ENCODE peak calls at places on chromosomes 11 and 22, in six cellular contexts. One of them, this sample, is unnamed.

GRCh38 chr11:77266766-77267165 is 34.7 kb downstream of the GDPD4 start:
- DNase-seq in H1: no peak
- DNase-seq in GM12878: no peak
- DNase-seq in K562: no peak
- DNase-seq in HepG2: no peak
- DNase-seq in endothelial cell of umbilical vein: no peak
- DNase-seq in this sample: no peak

GRCh38 chr11:119584193-119585037 is 144.6 kb downstream of the NECTIN1 start:
- DNase-seq in HepG2: no peak
- DNase-seq in H1: peak
- DNase-seq in K562: peak
- DNase-seq in GM12878: no peak
- DNase-seq in endothelial cell of umbilical vein: peak
- DNase-seq in this sample: no peak

GRCh38 chr11:93145381-93145780 is 52.4 kb downstream of the SLC36A4 start:
- DNase-seq in HepG2: no peak
- DNase-seq in GM12878: no peak
- DNase-seq in K562: no peak
- DNase-seq in endothelial cell of umbilical vein: no peak
- DNase-seq in H1: no peak
- DNase-seq in this sample: no peak

GRCh38 chr22:32788884-32789624 is 12.5 kb upstream of the TIMP3 start:
- DNase-seq in K562: no peak
- DNase-seq in endothelial cell of umbilical vein: no peak
- DNase-seq in GM12878: no peak
- DNase-seq in HepG2: peak
- DNase-seq in H1: no peak
- DNase-seq in this sample: no peak

GRCh38 chr11:33652001-33652400 is 48.6 kb downstream of the C11orf91 start:
- DNase-seq in H1: no peak
- DNase-seq in endothelial cell of umbilical vein: no peak
- DNase-seq in GM12878: no peak
- DNase-seq in K562: no peak
- DNase-seq in HepG2: no peak
- DNase-seq in this sample: no peak

GRCh38 chr11:9681583-9682372 is 17.9 kb downstream of the SWAP70 start:
- DNase-seq in GM12878: no peak
- DNase-seq in HepG2: peak
- DNase-seq in K562: no peak
- DNase-seq in H1: no peak
- DNase-seq in endothelial cell of umbilical vein: no peak
- DNase-seq in this sample: no peak

GRCh38 chr11:116791813-116792143 is at the start of gene APOA5:
- DNase-seq in K562: no peak
- DNase-seq in HepG2: no peak
- DNase-seq in endothelial cell of umbilical vein: no peak
- DNase-seq in H1: no peak
- DNase-seq in GM12878: no peak
- DNase-seq in this sample: no peak

GRCh38 chr22:29311468-29312217 is 3.9 kb downstream of the RASL10A start:
- DNase-seq in HepG2: no peak
- DNase-seq in endothelial cell of umbilical vein: no peak
- DNase-seq in GM12878: no peak
- DNase-seq in K562: no peak
- DNase-seq in H1: peak
- DNase-seq in this sample: no peak

GRCh38 chr22:19497245-19497644 is 17.5 kb downstream of the CDC45 start:
- DNase-seq in endothelial cell of umbilical vein: peak
- DNase-seq in GM12878: no peak
- DNase-seq in H1: no peak
- DNase-seq in K562: peak
- DNase-seq in HepG2: no peak
- DNase-seq in this sample: no peak

GRCh38 chr11:75107187-75107586 is 10.5 kb upstream of the OR2AT4 start:
- DNase-seq in GM12878: no peak
- DNase-seq in endothelial cell of umbilical vein: no peak
- DNase-seq in HepG2: no peak
- DNase-seq in H1: no peak
- DNase-seq in K562: no peak
- DNase-seq in this sample: no peak

GRCh38 chr11:35593143-35593542 is 25.1 kb upstream of the FJX1 start:
- DNase-seq in HepG2: no peak
- DNase-seq in GM12878: no peak
- DNase-seq in endothelial cell of umbilical vein: no peak
- DNase-seq in K562: no peak
- DNase-seq in H1: no peak
- DNase-seq in this sample: no peak

GRCh38 chr11:48099916-48100446 is 116.6 kb upstream of the OR4B1 start:
- DNase-seq in K562: no peak
- DNase-seq in HepG2: no peak
- DNase-seq in H1: peak
- DNase-seq in GM12878: no peak
- DNase-seq in endothelial cell of umbilical vein: no peak
- DNase-seq in this sample: no peak

GRCh38 chr22:17562906-17563870 is at the start of gene SLC25A18:
- DNase-seq in H1: peak
- DNase-seq in HepG2: peak
- DNase-seq in K562: peak
- DNase-seq in GM12878: no peak
- DNase-seq in endothelial cell of umbilical vein: no peak
- DNase-seq in this sample: no peak

GRCh38 chr11:109554951-109555350 is 133.0 kb downstream of the C11orf87 start:
- DNase-seq in endothelial cell of umbilical vein: no peak
- DNase-seq in K562: no peak
- DNase-seq in HepG2: no peak
- DNase-seq in H1: no peak
- DNase-seq in GM12878: no peak
- DNase-seq in this sample: no peak

GRCh38 chr11:23124249-23124648 is 264.0 kb upstream of the CCDC179 start:
- DNase-seq in GM12878: no peak
- DNase-seq in endothelial cell of umbilical vein: no peak
- DNase-seq in K562: no peak
- DNase-seq in HepG2: no peak
- DNase-seq in H1: no peak
- DNase-seq in this sample: no peak

GRCh38 chr11:77580712-77581337 is 8.9 kb upstream of the AQP11 start:
- DNase-seq in endothelial cell of umbilical vein: no peak
- DNase-seq in HepG2: no peak
- DNase-seq in K562: no peak
- DNase-seq in GM12878: no peak
- DNase-seq in H1: no peak
- DNase-seq in this sample: no peak

GRCh38 chr11:16226245-16226644 is 130.1 kb downstream of the SOX6 start:
- DNase-seq in GM12878: no peak
- DNase-seq in HepG2: peak
- DNase-seq in H1: no peak
- DNase-seq in K562: no peak
- DNase-seq in endothelial cell of umbilical vein: peak
- DNase-seq in this sample: no peak

GRCh38 chr11:73237471-73238290 is 19.6 kb downstream of the P2RY2 start:
- DNase-seq in GM12878: no peak
- DNase-seq in endothelial cell of umbilical vein: peak
- DNase-seq in H1: no peak
- DNase-seq in HepG2: peak
- DNase-seq in K562: no peak
- DNase-seq in this sample: no peak

GRCh38 chr11:76629133-76629852 is 41.3 kb downstream of the LRRC32 start:
- DNase-seq in endothelial cell of umbilical vein: peak
- DNase-seq in GM12878: peak
- DNase-seq in HepG2: no peak
- DNase-seq in H1: no peak
- DNase-seq in K562: no peak
- DNase-seq in this sample: no peak

GRCh38 chr11:10807629-10808552 is 835 bp downstream of the EIF4G2 start:
- DNase-seq in H1: peak
- DNase-seq in GM12878: no peak
- DNase-seq in endothelial cell of umbilical vein: peak
- DNase-seq in K562: peak
- DNase-seq in HepG2: peak
- DNase-seq in this sample: no peak

GRCh38 chr11:68825603-68826002 is 16.1 kb downstream of the CPT1A start:
- DNase-seq in GM12878: no peak
- DNase-seq in H1: peak
- DNase-seq in endothelial cell of umbilical vein: peak
- DNase-seq in HepG2: peak
- DNase-seq in K562: no peak
- DNase-seq in this sample: peak

GRCh38 chr22:38843716-38844660 is at the start of gene NPTXR:
- DNase-seq in H1: peak
- DNase-seq in K562: peak
- DNase-seq in endothelial cell of umbilical vein: peak
- DNase-seq in HepG2: peak
- DNase-seq in GM12878: no peak
- DNase-seq in this sample: no peak

GRCh38 chr11:71183878-71184277 is 68.5 kb downstream of the SHANK2 start:
- DNase-seq in GM12878: no peak
- DNase-seq in HepG2: no peak
- DNase-seq in K562: no peak
- DNase-seq in H1: no peak
- DNase-seq in endothelial cell of umbilical vein: no peak
- DNase-seq in this sample: no peak

GRCh38 chr22:24141586-24141985 is 39.7 kb upstream of the SUSD2 start:
- DNase-seq in HepG2: no peak
- DNase-seq in K562: no peak
- DNase-seq in H1: no peak
- DNase-seq in endothelial cell of umbilical vein: no peak
- DNase-seq in GM12878: no peak
- DNase-seq in this sample: no peak

GRCh38 chr22:30263883-30264282 is 2.8 kb downstream of the OSM start:
- DNase-seq in H1: no peak
- DNase-seq in endothelial cell of umbilical vein: no peak
- DNase-seq in HepG2: no peak
- DNase-seq in GM12878: no peak
- DNase-seq in K562: no peak
- DNase-seq in this sample: no peak

GRCh38 chr22:24200616-24201212 is 19.4 kb downstream of the SUSD2 start:
- DNase-seq in HepG2: peak
- DNase-seq in GM12878: no peak
- DNase-seq in K562: no peak
- DNase-seq in H1: no peak
- DNase-seq in endothelial cell of umbilical vein: peak
- DNase-seq in this sample: peak

GRCh38 chr22:49326558-49326957 is 501.1 kb downstream of the BRD1 start:
- DNase-seq in HepG2: no peak
- DNase-seq in endothelial cell of umbilical vein: no peak
- DNase-seq in H1: no peak
- DNase-seq in K562: no peak
- DNase-seq in GM12878: no peak
- DNase-seq in this sample: no peak

GRCh38 chr22:29521526-29521925 is 32.0 kb downstream of the THOC5 start:
- DNase-seq in GM12878: no peak
- DNase-seq in endothelial cell of umbilical vein: no peak
- DNase-seq in H1: no peak
- DNase-seq in K562: no peak
- DNase-seq in HepG2: no peak
- DNase-seq in this sample: no peak

GRCh38 chr22:10741210-10741609 is 4786.8 kb upstream of the OR11H1 start:
- DNase-seq in H1: no peak
- DNase-seq in GM12878: no peak
- DNase-seq in K562: no peak
- DNase-seq in endothelial cell of umbilical vein: no peak
- DNase-seq in HepG2: no peak
- DNase-seq in this sample: no peak

GRCh38 chr22:47534150-47535133 is 772.0 kb downstream of the TBC1D22A start:
- DNase-seq in HepG2: no peak
- DNase-seq in endothelial cell of umbilical vein: no peak
- DNase-seq in GM12878: no peak
- DNase-seq in K562: no peak
- DNase-seq in H1: no peak
- DNase-seq in this sample: no peak

GRCh38 chr11:62401356-62401755 is 17.5 kb upstream of the SCGB1A1 start:
- DNase-seq in K562: no peak
- DNase-seq in endothelial cell of umbilical vein: no peak
- DNase-seq in HepG2: no peak
- DNase-seq in GM12878: no peak
- DNase-seq in H1: no peak
- DNase-seq in this sample: no peak

GRCh38 chr11:125166903-125167291 is 2.3 kb downstream of the PKNOX2 start:
- DNase-seq in K562: no peak
- DNase-seq in GM12878: no peak
- DNase-seq in H1: no peak
- DNase-seq in HepG2: no peak
- DNase-seq in endothelial cell of umbilical vein: no peak
- DNase-seq in this sample: no peak

GRCh38 chr11:125166347-125166841 is 1.8 kb downstream of the PKNOX2 start:
- DNase-seq in H1: peak
- DNase-seq in endothelial cell of umbilical vein: no peak
- DNase-seq in HepG2: no peak
- DNase-seq in K562: no peak
- DNase-seq in GM12878: no peak
- DNase-seq in this sample: no peak

GRCh38 chr11:125168875-125169537 is 4.5 kb downstream of the PKNOX2 start:
- DNase-seq in GM12878: no peak
- DNase-seq in K562: no peak
- DNase-seq in HepG2: no peak
- DNase-seq in endothelial cell of umbilical vein: no peak
- DNase-seq in H1: no peak
- DNase-seq in this sample: no peak

GRCh38 chr11:125167954-125168821 is 3.6 kb downstream of the PKNOX2 start:
- DNase-seq in HepG2: no peak
- DNase-seq in H1: no peak
- DNase-seq in endothelial cell of umbilical vein: no peak
- DNase-seq in K562: no peak
- DNase-seq in GM12878: no peak
- DNase-seq in this sample: no peak

GRCh38 chr11:125167292-125167953 is 2.9 kb downstream of the PKNOX2 start:
- DNase-seq in K562: no peak
- DNase-seq in H1: peak
- DNase-seq in HepG2: no peak
- DNase-seq in endothelial cell of umbilical vein: no peak
- DNase-seq in GM12878: no peak
- DNase-seq in this sample: no peak
- TF ChIP-seq POLR2A in K562: no peak
- TF ChIP-seq POLR2A in H1: no peak
- TF ChIP-seq POLR2A in HepG2: no peak
- TF ChIP-seq POLR2A in endothelial cell of umbilical vein: no peak
- TF ChIP-seq POLR2A in GM12878: no peak
- TF ChIP-seq POLR2A in this sample: no peak

GRCh38 chr11:65524747-65525658 is at the start of gene SCYL1:
- DNase-seq in K562: peak
- DNase-seq in GM12878: no peak
- DNase-seq in HepG2: no peak
- DNase-seq in H1: peak
- DNase-seq in endothelial cell of umbilical vein: peak
- DNase-seq in this sample: no peak
- TF ChIP-seq EZH2 in K562: no peak
- TF ChIP-seq EZH2 in GM12878: no peak
- TF ChIP-seq EZH2 in HepG2: no peak
- TF ChIP-seq EZH2 in H1: no peak
- TF ChIP-seq EZH2 in endothelial cell of umbilical vein: no peak
- TF ChIP-seq EZH2 in this sample: no peak

GRCh38 chr22:39900306-39901227 is at the start of gene GRAP2:
- DNase-seq in HepG2: no peak
- DNase-seq in H1: no peak
- DNase-seq in GM12878: peak
- DNase-seq in endothelial cell of umbilical vein: no peak
- DNase-seq in K562: no peak
- DNase-seq in this sample: no peak
- TF ChIP-seq POLR2A in HepG2: no peak
- TF ChIP-seq POLR2A in H1: no peak
- TF ChIP-seq POLR2A in GM12878: peak
- TF ChIP-seq POLR2A in endothelial cell of umbilical vein: no peak
- TF ChIP-seq POLR2A in K562: peak
- TF ChIP-seq POLR2A in this sample: no peak

GRCh38 chr11:111299111-111300026 is 1.0 kb downstream of the POU2AF3 start:
- DNase-seq in H1: peak
- DNase-seq in K562: no peak
- DNase-seq in endothelial cell of umbilical vein: peak
- DNase-seq in HepG2: peak
- DNase-seq in GM12878: no peak
- DNase-seq in this sample: no peak
- TF ChIP-seq EZH2 in H1: no peak
- TF ChIP-seq EZH2 in K562: no peak
- TF ChIP-seq EZH2 in endothelial cell of umbilical vein: no peak
- TF ChIP-seq EZH2 in HepG2: no peak
- TF ChIP-seq EZH2 in GM12878: no peak
- TF ChIP-seq EZH2 in this sample: no peak

This sample was measured in HCT116.